ENCODE peak calls at places on chromosomes 2 and 18, in four cellular contexts. One of them, this sample, is unnamed.

GRCh38 chr2:20836521-20836920 is 13.6 kb upstream of the LDAH start:
- DNase-seq in kidney: no peak
- DNase-seq in SK-N-SH: no peak
- DNase-seq in mammary epithelial cell: no peak
- DNase-seq in this sample: no peak

GRCh38 chr2:132677661-132678060 is 7.7 kb upstream of the LYPD1 start:
- DNase-seq in kidney: no peak
- DNase-seq in SK-N-SH: no peak
- DNase-seq in mammary epithelial cell: no peak
- DNase-seq in this sample: no peak

GRCh38 chr2:190714958-190715357 is 66.1 kb downstream of the NAB1 start:
- DNase-seq in kidney: no peak
- DNase-seq in SK-N-SH: no peak
- DNase-seq in mammary epithelial cell: peak; percentile 64
- DNase-seq in this sample: peak; percentile 6

GRCh38 chr2:188204830-188205229 is 86.8 kb upstream of the GULP1 start:
- DNase-seq in kidney: no peak
- DNase-seq in SK-N-SH: no peak
- DNase-seq in mammary epithelial cell: no peak
- DNase-seq in this sample: no peak

GRCh38 chr2:25358249-25358815 is 16.6 kb upstream of the DNMT3A start:
- DNase-seq in kidney: no peak
- DNase-seq in SK-N-SH: no peak
- DNase-seq in mammary epithelial cell: no peak
- DNase-seq in this sample: no peak

GRCh38 chr2:202102425-202103005 is 29.5 kb downstream of the KIAA2012 start:
- DNase-seq in kidney: no peak
- DNase-seq in SK-N-SH: peak; percentile 39
- DNase-seq in mammary epithelial cell: no peak
- DNase-seq in this sample: no peak

GRCh38 chr18:75209129-75209951 is at the start of gene PTGR3:
- DNase-seq in kidney: peak; percentile 95
- DNase-seq in SK-N-SH: peak; percentile 93
- DNase-seq in mammary epithelial cell: peak; percentile 81
- DNase-seq in this sample: peak; percentile 86

GRCh38 chr18:69584429-69584828 is 183.7 kb downstream of the DOK6 start:
- DNase-seq in kidney: no peak
- DNase-seq in SK-N-SH: peak; percentile 23
- DNase-seq in mammary epithelial cell: no peak
- DNase-seq in this sample: no peak

GRCh38 chr2:44933434-44933951 is 8.0 kb upstream of the SIX3 start:
- DNase-seq in kidney: no peak
- DNase-seq in SK-N-SH: peak; percentile 58
- DNase-seq in mammary epithelial cell: no peak
- DNase-seq in this sample: no peak

GRCh38 chr2:73906847-73907505 is 14.2 kb downstream of the ACTG2 start:
- DNase-seq in kidney: no peak
- DNase-seq in SK-N-SH: no peak
- DNase-seq in mammary epithelial cell: no peak
- DNase-seq in this sample: no peak

GRCh38 chr2:43592443-43592842 is 3.4 kb downstream of the THADA start:
- DNase-seq in kidney: no peak
- DNase-seq in SK-N-SH: no peak
- DNase-seq in mammary epithelial cell: no peak
- DNase-seq in this sample: peak; percentile 61

GRCh38 chr2:43178602-43179542 is 47.5 kb downstream of the ZFP36L2 start:
- DNase-seq in kidney: peak; percentile 94
- DNase-seq in SK-N-SH: peak; percentile 59
- DNase-seq in mammary epithelial cell: peak; percentile 80
- DNase-seq in this sample: peak; percentile 94

GRCh38 chr2:195657634-195658540 is 861 bp downstream of the SLC39A10 start:
- DNase-seq in kidney: peak; percentile 89
- DNase-seq in SK-N-SH: peak; percentile 61
- DNase-seq in mammary epithelial cell: peak; percentile 60
- DNase-seq in this sample: peak; percentile 76

GRCh38 chr2:190849774-190850173 is 30.8 kb upstream of the GLS start:
- DNase-seq in kidney: no peak
- DNase-seq in SK-N-SH: no peak
- DNase-seq in mammary epithelial cell: peak; percentile 89
- DNase-seq in this sample: peak; percentile 60

GRCh38 chr2:146992466-146992865 is 852.4 kb upstream of the ACVR2A start:
- DNase-seq in kidney: no peak
- DNase-seq in SK-N-SH: no peak
- DNase-seq in mammary epithelial cell: no peak
- DNase-seq in this sample: no peak

GRCh38 chr2:4291430-4291829 is 588.1 kb downstream of the DCDC2C start:
- DNase-seq in kidney: no peak
- DNase-seq in SK-N-SH: no peak
- DNase-seq in mammary epithelial cell: no peak
- DNase-seq in this sample: no peak
- H3K9ac ChIP-seq in kidney: no peak overlapping the region
- H3K9ac ChIP-seq in SK-N-SH: no peak overlapping the region
- H3K9ac ChIP-seq in mammary epithelial cell: no peak overlapping the region
- H3K9ac ChIP-seq in this sample: no peak overlapping the region

GRCh38 chr2:116975580-116975979 is 838.9 kb upstream of the DDX18 start:
- DNase-seq in kidney: no peak
- DNase-seq in SK-N-SH: no peak
- DNase-seq in mammary epithelial cell: no peak
- DNase-seq in this sample: no peak

GRCh38 chr2:116979941-116980340 is 834.5 kb upstream of the DDX18 start:
- DNase-seq in kidney: no peak
- DNase-seq in SK-N-SH: no peak
- DNase-seq in mammary epithelial cell: no peak
- DNase-seq in this sample: no peak

GRCh38 chr2:116980354-116980753 is 834.1 kb upstream of the DDX18 start:
- DNase-seq in kidney: no peak
- DNase-seq in SK-N-SH: no peak
- DNase-seq in mammary epithelial cell: no peak
- DNase-seq in this sample: no peak
- H3K9me3 ChIP-seq in kidney: no peaks in the 10 kb centered on the region
- H3K9me3 ChIP-seq in SK-N-SH: no peaks in the 10 kb centered on the region
- H3K9me3 ChIP-seq in mammary epithelial cell: peaks cover 19% of the 10 kb centered on the region
- H3K9me3 ChIP-seq in this sample: peaks cover 6% of the 10 kb centered on the region

GRCh38 chr2:226798422-226799210 is 1.0 kb downstream of the IRS1 start:
- DNase-seq in kidney: peak; percentile 85
- DNase-seq in SK-N-SH: peak; percentile 74
- DNase-seq in mammary epithelial cell: peak; percentile 55
- DNase-seq in this sample: peak; percentile 68

GRCh38 chr2:226796012-226796839 is 3.4 kb downstream of the IRS1 start:
- DNase-seq in kidney: peak; percentile 76
- DNase-seq in SK-N-SH: no peak
- DNase-seq in mammary epithelial cell: no peak
- DNase-seq in this sample: no peak

GRCh38 chr2:226797989-226798421 is 1.6 kb downstream of the IRS1 start:
- DNase-seq in kidney: peak; percentile 77
- DNase-seq in SK-N-SH: no peak
- DNase-seq in mammary epithelial cell: no peak
- DNase-seq in this sample: peak; percentile 25

GRCh38 chr2:226796840-226797288 is 2.8 kb downstream of the IRS1 start:
- DNase-seq in kidney: peak; percentile 84
- DNase-seq in SK-N-SH: peak; percentile 54
- DNase-seq in mammary epithelial cell: no peak
- DNase-seq in this sample: peak; percentile 34

DNA sequence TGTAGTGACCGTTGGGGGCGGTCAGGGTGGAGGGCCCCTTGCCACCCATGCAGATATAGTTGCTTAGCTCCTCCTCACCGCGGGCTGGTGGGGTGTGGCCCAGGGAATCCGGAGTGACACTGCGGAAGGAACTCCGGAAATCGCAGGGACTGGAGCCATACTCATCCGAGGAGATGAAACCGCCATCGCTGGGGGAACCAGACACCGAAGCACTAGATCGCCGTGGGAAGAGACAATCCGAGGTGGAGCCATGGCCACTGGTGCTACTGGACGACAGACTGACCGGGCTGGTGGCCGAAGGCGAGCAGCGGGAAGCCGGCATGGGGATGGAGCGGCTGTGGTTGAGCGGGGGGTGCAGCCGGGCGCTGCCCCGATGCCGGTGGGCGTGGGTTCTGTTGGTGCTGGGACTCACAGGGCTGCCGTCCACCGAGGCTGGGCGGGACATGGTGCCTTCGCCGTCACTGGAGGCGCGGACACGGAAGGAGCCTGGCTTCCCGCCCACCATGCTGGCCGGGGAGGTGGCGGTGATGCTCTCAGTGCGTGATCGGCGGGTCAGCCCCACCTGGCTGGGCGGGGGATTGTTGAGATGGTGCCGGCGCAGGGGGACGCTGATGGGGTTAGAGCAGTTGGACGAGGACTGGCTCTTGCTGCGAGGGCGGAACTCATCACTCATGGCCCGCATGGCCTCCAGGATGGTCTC is 2.2 kb downstream of the IRS1 start:
- DNase-seq in kidney: peak; percentile 78
- DNase-seq in SK-N-SH: peak; percentile 16
- DNase-seq in mammary epithelial cell: no peak
- DNase-seq in this sample: no peak
- H3K4me1 ChIP-seq in kidney: peaks cover 26% of the 10 kb centered on the region
- H3K4me1 ChIP-seq in SK-N-SH: peaks cover 25% of the 10 kb centered on the region
- H3K4me1 ChIP-seq in mammary epithelial cell: peaks cover 43% of the 10 kb centered on the region
- H3K4me1 ChIP-seq in this sample: peaks cover 52% of the 10 kb centered on the region

GRCh38 chr2:4732560-4732959 is 959.6 kb upstream of the SOX11 start:
- DNase-seq in kidney: no peak
- DNase-seq in SK-N-SH: no peak
- DNase-seq in mammary epithelial cell: no peak
- DNase-seq in this sample: no peak
- H3K9ac ChIP-seq in kidney: no peak overlapping the region
- H3K9ac ChIP-seq in SK-N-SH: no peak overlapping the region
- H3K9ac ChIP-seq in mammary epithelial cell: no peak overlapping the region
- H3K9ac ChIP-seq in this sample: no peak overlapping the region

GRCh38 chr2:2872309-2872617 is 505.4 kb downstream of the EIPR1 start:
- DNase-seq in kidney: no peak
- DNase-seq in SK-N-SH: no peak
- DNase-seq in mammary epithelial cell: no peak
- DNase-seq in this sample: no peak
- H3K9me3 ChIP-seq in kidney: no peaks in the 10 kb centered on the region
- H3K9me3 ChIP-seq in SK-N-SH: no peaks in the 10 kb centered on the region
- H3K9me3 ChIP-seq in mammary epithelial cell: peaks cover 32% of the 10 kb centered on the region
- H3K9me3 ChIP-seq in this sample: no peaks in the 10 kb centered on the region

GRCh38 chr2:9971890-9972289 is 20.4 kb downstream of the GRHL1 start:
- DNase-seq in kidney: no peak
- DNase-seq in SK-N-SH: no peak
- DNase-seq in mammary epithelial cell: no peak
- DNase-seq in this sample: no peak
- H3K4me1 ChIP-seq in kidney: no peaks in the 10 kb centered on the region
- H3K4me1 ChIP-seq in SK-N-SH: peaks cover 21% of the 10 kb centered on the region
- H3K4me1 ChIP-seq in mammary epithelial cell: peaks cover 19% of the 10 kb centered on the region
- H3K4me1 ChIP-seq in this sample: peaks cover 57% of the 10 kb centered on the region

GRCh38 chr2:234996041-234996440 is 44.2 kb downstream of the SH3BP4 start:
- DNase-seq in kidney: no peak
- DNase-seq in SK-N-SH: no peak
- DNase-seq in mammary epithelial cell: no peak
- DNase-seq in this sample: no peak
- H3K9ac ChIP-seq in kidney: peak overlapping the region; percentile 41
- H3K9ac ChIP-seq in SK-N-SH: peak overlapping the region; percentile 20
- H3K9ac ChIP-seq in mammary epithelial cell: peak overlapping the region; percentile 27
- H3K9ac ChIP-seq in this sample: peak overlapping the region; percentile 17

DNA sequence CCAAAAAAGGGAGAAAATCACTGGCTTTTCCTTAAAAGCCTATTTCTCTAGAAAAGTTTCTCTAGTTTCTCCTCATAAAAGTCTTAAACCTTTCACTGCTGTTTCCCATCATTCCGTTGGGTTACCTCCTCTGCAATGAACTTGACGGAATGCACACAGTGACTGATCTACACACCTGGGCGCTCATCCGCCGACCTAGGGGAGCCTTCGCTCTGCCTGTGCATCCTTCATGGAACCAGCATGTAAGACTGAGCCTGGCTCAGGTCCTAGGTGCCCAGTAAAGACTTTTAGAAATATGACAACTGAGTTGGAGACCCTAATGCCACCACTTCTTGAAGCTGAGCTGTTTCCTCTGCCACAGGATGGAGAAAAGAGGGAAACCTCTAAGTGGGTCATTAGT is 354.2 kb upstream of the SALL3 start:
- DNase-seq in kidney: no peak
- DNase-seq in SK-N-SH: no peak
- DNase-seq in mammary epithelial cell: no peak
- DNase-seq in this sample: no peak
- H3K9me3 ChIP-seq in kidney: no peaks in the 10 kb centered on the region
- H3K9me3 ChIP-seq in SK-N-SH: no peaks in the 10 kb centered on the region
- H3K9me3 ChIP-seq in mammary epithelial cell: peaks cover 43% of the 10 kb centered on the region
- H3K9me3 ChIP-seq in this sample: peaks cover 3% of the 10 kb centered on the region